ENCODE peak calls at places on chromosomes 4 and X, in six cellular contexts. One of them, this sample, is unnamed.

GRCh38 chr4:103361926-103362325 is 163.8 kb upstream of the CENPE start:
- DNase-seq in GM23248: no peak
- DNase-seq in lower lobe of right lung: no peak
- DNase-seq in fibroblast of the conjunctiva: no peak
- DNase-seq in WTC11: no peak
- DNase-seq in nephron progenitor cell: no peak
- DNase-seq in this sample: no peak

GRCh38 chrX:20374866-20375530 is 108.3 kb upstream of the RPS6KA3 start:
- DNase-seq in WTC11: no peak
- DNase-seq in lower lobe of right lung: no peak
- DNase-seq in GM23248: peak
- DNase-seq in nephron progenitor cell: no peak
- DNase-seq in fibroblast of the conjunctiva: no peak
- DNase-seq in this sample: no peak

GRCh38 chrX:133337250-133337649 is 78.0 kb downstream of the GPC4 start:
- DNase-seq in WTC11: no peak
- DNase-seq in lower lobe of right lung: no peak
- DNase-seq in GM23248: no peak
- DNase-seq in nephron progenitor cell: no peak
- DNase-seq in fibroblast of the conjunctiva: no peak
- DNase-seq in this sample: no peak

GRCh38 chr4:41844327-41844726 is 90.9 kb upstream of the TMEM33 start:
- DNase-seq in WTC11: no peak
- DNase-seq in lower lobe of right lung: no peak
- DNase-seq in nephron progenitor cell: no peak
- DNase-seq in fibroblast of the conjunctiva: no peak
- DNase-seq in GM23248: no peak
- DNase-seq in this sample: no peak

GRCh38 chr4:88827442-88827841 is 129.8 kb upstream of the NAP1L5 start:
- DNase-seq in GM23248: no peak
- DNase-seq in lower lobe of right lung: no peak
- DNase-seq in WTC11: no peak
- DNase-seq in nephron progenitor cell: no peak
- DNase-seq in fibroblast of the conjunctiva: no peak
- DNase-seq in this sample: no peak

GRCh38 chr4:173835863-173836262 is 305.8 kb upstream of the HAND2 start:
- DNase-seq in GM23248: peak
- DNase-seq in lower lobe of right lung: no peak
- DNase-seq in WTC11: no peak
- DNase-seq in nephron progenitor cell: no peak
- DNase-seq in fibroblast of the conjunctiva: no peak
- DNase-seq in this sample: peak

GRCh38 chr4:139875456-139875855 is 209.8 kb downstream of the MGST2 start:
- DNase-seq in lower lobe of right lung: no peak
- DNase-seq in nephron progenitor cell: peak
- DNase-seq in WTC11: peak
- DNase-seq in GM23248: no peak
- DNase-seq in fibroblast of the conjunctiva: no peak
- DNase-seq in this sample: no peak

GRCh38 chr4:82515705-82516104 is 46.1 kb downstream of the TMEM150C start:
- DNase-seq in lower lobe of right lung: no peak
- DNase-seq in nephron progenitor cell: no peak
- DNase-seq in GM23248: peak
- DNase-seq in WTC11: no peak
- DNase-seq in fibroblast of the conjunctiva: peak
- DNase-seq in this sample: no peak

GRCh38 chrX:85590638-85591037 is 211.2 kb upstream of the POF1B start:
- DNase-seq in WTC11: no peak
- DNase-seq in fibroblast of the conjunctiva: no peak
- DNase-seq in lower lobe of right lung: no peak
- DNase-seq in nephron progenitor cell: no peak
- DNase-seq in GM23248: no peak
- DNase-seq in this sample: no peak

GRCh38 chr4:119692001-119692400 is 63.4 kb upstream of the PDE5A start:
- DNase-seq in lower lobe of right lung: no peak
- DNase-seq in fibroblast of the conjunctiva: peak
- DNase-seq in nephron progenitor cell: no peak
- DNase-seq in GM23248: peak
- DNase-seq in WTC11: no peak
- DNase-seq in this sample: no peak

GRCh38 chr4:59945277-59945676 is 1254.8 kb upstream of the ADGRL3 start:
- DNase-seq in WTC11: no peak
- DNase-seq in GM23248: peak
- DNase-seq in nephron progenitor cell: no peak
- DNase-seq in lower lobe of right lung: no peak
- DNase-seq in fibroblast of the conjunctiva: no peak
- DNase-seq in this sample: no peak

GRCh38 chr4:56531149-56531770 is 25.7 kb downstream of the ARL9 start:
- DNase-seq in fibroblast of the conjunctiva: no peak
- DNase-seq in lower lobe of right lung: no peak
- DNase-seq in nephron progenitor cell: no peak
- DNase-seq in WTC11: no peak
- DNase-seq in GM23248: peak
- DNase-seq in this sample: no peak

GRCh38 chr4:7513731-7514130 is 79.0 kb upstream of the PSAPL1 start:
- DNase-seq in fibroblast of the conjunctiva: no peak
- DNase-seq in lower lobe of right lung: no peak
- DNase-seq in nephron progenitor cell: no peak
- DNase-seq in WTC11: no peak
- DNase-seq in GM23248: peak
- DNase-seq in this sample: no peak

GRCh38 chrX:13432376-13432775 is 112.5 kb upstream of the ATXN3L start:
- DNase-seq in GM23248: peak
- DNase-seq in WTC11: no peak
- DNase-seq in lower lobe of right lung: no peak
- DNase-seq in fibroblast of the conjunctiva: peak
- DNase-seq in nephron progenitor cell: no peak
- DNase-seq in this sample: no peak

GRCh38 chrX:39626749-39627148 is 471.0 kb downstream of the BCOR start:
- DNase-seq in WTC11: no peak
- DNase-seq in GM23248: no peak
- DNase-seq in fibroblast of the conjunctiva: no peak
- DNase-seq in lower lobe of right lung: no peak
- DNase-seq in nephron progenitor cell: no peak
- DNase-seq in this sample: no peak

GRCh38 chr4:13986533-13986932 is 359.0 kb upstream of the BOD1L1 start:
- DNase-seq in WTC11: no peak
- DNase-seq in nephron progenitor cell: no peak
- DNase-seq in lower lobe of right lung: no peak
- DNase-seq in fibroblast of the conjunctiva: no peak
- DNase-seq in GM23248: no peak
- DNase-seq in this sample: no peak

GRCh38 chrX:1165535-1166196 is 46.8 kb downstream of the CRLF2 start:
- DNase-seq in fibroblast of the conjunctiva: no peak
- DNase-seq in GM23248: peak
- DNase-seq in lower lobe of right lung: no peak
- DNase-seq in WTC11: no peak
- DNase-seq in nephron progenitor cell: peak
- DNase-seq in this sample: no peak

GRCh38 chr4:138401330-138401729 is 159.2 kb upstream of the SLC7A11 start:
- DNase-seq in GM23248: no peak
- DNase-seq in WTC11: no peak
- DNase-seq in fibroblast of the conjunctiva: peak
- DNase-seq in nephron progenitor cell: no peak
- DNase-seq in lower lobe of right lung: no peak
- DNase-seq in this sample: peak

GRCh38 chr4:80072607-80073361 is at the start of gene ANTXR2:
- DNase-seq in WTC11: peak
- DNase-seq in nephron progenitor cell: peak
- DNase-seq in fibroblast of the conjunctiva: peak
- DNase-seq in GM23248: peak
- DNase-seq in lower lobe of right lung: peak
- DNase-seq in this sample: peak

GRCh38 chrX:119398974-119399771 is at the start of gene SLC25A43:
- DNase-seq in WTC11: peak
- DNase-seq in nephron progenitor cell: peak
- DNase-seq in lower lobe of right lung: peak
- DNase-seq in GM23248: peak
- DNase-seq in fibroblast of the conjunctiva: no peak
- DNase-seq in this sample: peak

GRCh38 chr4:83364312-83364711 is 29.7 kb upstream of the HPSE start:
- DNase-seq in nephron progenitor cell: no peak
- DNase-seq in fibroblast of the conjunctiva: no peak
- DNase-seq in lower lobe of right lung: no peak
- DNase-seq in GM23248: no peak
- DNase-seq in WTC11: no peak
- DNase-seq in this sample: no peak

GRCh38 chr4:65880594-65880993 is 210.3 kb upstream of the EPHA5 start:
- DNase-seq in GM23248: no peak
- DNase-seq in lower lobe of right lung: no peak
- DNase-seq in fibroblast of the conjunctiva: no peak
- DNase-seq in WTC11: no peak
- DNase-seq in nephron progenitor cell: no peak
- DNase-seq in this sample: no peak

GRCh38 chrX:74297766-74298165 is 6.2 kb upstream of the ZCCHC13 start:
- DNase-seq in lower lobe of right lung: no peak
- DNase-seq in nephron progenitor cell: no peak
- DNase-seq in GM23248: no peak
- DNase-seq in fibroblast of the conjunctiva: no peak
- DNase-seq in WTC11: no peak
- DNase-seq in this sample: no peak

GRCh38 chrX:137118136-137118535 is 84.3 kb upstream of the GPR101 start:
- DNase-seq in fibroblast of the conjunctiva: no peak
- DNase-seq in lower lobe of right lung: no peak
- DNase-seq in nephron progenitor cell: no peak
- DNase-seq in WTC11: no peak
- DNase-seq in GM23248: no peak
- DNase-seq in this sample: no peak

GRCh38 chrX:15854712-15855561 is at the start of gene AP1S2:
- DNase-seq in WTC11: peak
- DNase-seq in lower lobe of right lung: peak
- DNase-seq in nephron progenitor cell: peak
- DNase-seq in GM23248: peak
- DNase-seq in fibroblast of the conjunctiva: peak
- DNase-seq in this sample: peak

This sample was measured in Right ventricle myocardium superior.